ENCODE peak calls at places on chromosomes 1 and 21, in five cellular contexts. B is left kidney; E is A172; Y is stimulated activated CD4-positive, alpha-beta T cell treated with anti-CD3 and anti-CD28 coated beads, Interleukin-1b, Interleukin-23, amount 100 ng/mL, for 1 hour; Q is stimulated activated CD8-positive, alpha-beta memory T cell treated with anti-CD3 and anti-CD28 coated beads, Interleukin-12 subunit alpha, Interleukin-12 subunit beta, amount 100 ng/mL, for 4 hours. X is an unnamed sample.

GRCh38 chr1:221648201-221648600 is 93.7 kb downstream of the DUSP10 start:
- DNase-seq in B (no peak), Q (no peak), E (no peak), Y (no peak), X (no peak)

GRCh38 chr1:28526886-28527285 is 21.0 kb downstream of the RCC1 start:
- DNase-seq in Y (no peak), Q (no peak), E (no peak), B (no peak), X (peak)

GRCh38 chr1:64537942-64538341 is 68.0 kb downstream of the CACHD1 start:
- DNase-seq in Q (no peak), E (no peak), Y (no peak), B (peak), X (peak)

GRCh38 chr1:224211262-224211962 is 28.4 kb downstream of the DEGS1 start:
- DNase-seq in B (peak), E (peak), Y (no peak), Q (no peak), X (no peak)

GRCh38 chr1:98090351-98090750 is 169.5 kb upstream of the DPYD start:
- DNase-seq in B (no peak), Y (no peak), E (no peak), Q (no peak), X (peak)

GRCh38 chr21:38388684-38389676 is 109.3 kb downstream of the ERG start:
- DNase-seq in Q (no peak), Y (no peak), B (no peak), E (no peak), X (no peak)

GRCh38 chr21:18553786-18554185 is 150.2 kb upstream of the TMPRSS15 start:
- DNase-seq in E (no peak), Q (no peak), B (no peak), Y (no peak), X (no peak)

GRCh38 chr1:182113879-182114626 is 52.5 kb upstream of the ZNF648 start:
- DNase-seq in B (no peak), E (no peak), Q (no peak), Y (no peak), X (no peak)

GRCh38 chr1:117633423-117633822 is 27.6 kb downstream of the TENT5C start:
- DNase-seq in B (no peak), Y (no peak), E (no peak), Q (no peak), X (no peak)